ENCODE peak calls at places on chromosomes 6 and 20, in eight cellular contexts. One of them, this sample, is unnamed.

GRCh38 chr20:64108731-64109389 is 1.5 kb upstream of the NPBWR2 start:
- DNase-seq in CD14-positive monocyte: peak; percentile 28
- DNase-seq in hepatocyte: no peak
- DNase-seq in ovary: peak; percentile 21
- DNase-seq in H9: no peak
- DNase-seq in choroid plexus epithelial cell: no peak
- DNase-seq in suprapubic skin: peak; percentile 72
- DNase-seq in heart right ventricle: no peak
- DNase-seq in this sample: no peak

GRCh38 chr6:16130932-16131387 is 2.1 kb downstream of the MYLIP start:
- DNase-seq in CD14-positive monocyte: peak; percentile 63
- DNase-seq in hepatocyte: peak; percentile 76
- DNase-seq in ovary: no peak
- DNase-seq in H9: no peak
- DNase-seq in choroid plexus epithelial cell: peak; percentile 91
- DNase-seq in suprapubic skin: no peak
- DNase-seq in heart right ventricle: peak; percentile 63
- DNase-seq in this sample: peak; percentile 36

GRCh38 chr20:57662313-57663240 is 42.4 kb upstream of the ZBP1 start:
- DNase-seq in CD14-positive monocyte: peak; percentile 30
- DNase-seq in hepatocyte: no peak
- DNase-seq in ovary: peak; percentile 34
- DNase-seq in H9: peak; percentile 38
- DNase-seq in choroid plexus epithelial cell: no peak
- DNase-seq in suprapubic skin: peak; percentile 72
- DNase-seq in heart right ventricle: no peak
- DNase-seq in this sample: no peak

GRCh38 chr6:44010411-44011349 is 116.6 kb downstream of the MRPL14 start:
- DNase-seq in CD14-positive monocyte: peak; percentile 80
- DNase-seq in hepatocyte: no peak
- DNase-seq in ovary: no peak
- DNase-seq in H9: no peak
- DNase-seq in choroid plexus epithelial cell: peak; percentile 94
- DNase-seq in suprapubic skin: no peak
- DNase-seq in heart right ventricle: peak; percentile 51
- DNase-seq in this sample: no peak

GRCh38 chr6:146856296-146856695 is 257.5 kb downstream of the ADGB start:
- DNase-seq in CD14-positive monocyte: no peak
- DNase-seq in hepatocyte: no peak
- DNase-seq in ovary: no peak
- DNase-seq in H9: no peak
- DNase-seq in choroid plexus epithelial cell: no peak
- DNase-seq in suprapubic skin: no peak
- DNase-seq in heart right ventricle: no peak
- DNase-seq in this sample: no peak

GRCh38 chr20:9280654-9281053 is 211.8 kb downstream of the PLCB4 start:
- DNase-seq in CD14-positive monocyte: no peak
- DNase-seq in hepatocyte: no peak
- DNase-seq in ovary: no peak
- DNase-seq in H9: no peak
- DNase-seq in choroid plexus epithelial cell: no peak
- DNase-seq in suprapubic skin: no peak
- DNase-seq in heart right ventricle: no peak
- DNase-seq in this sample: no peak

GRCh38 chr6:108592371-108593337 is 31.9 kb downstream of the FOXO3 start:
- DNase-seq in CD14-positive monocyte: no peak
- DNase-seq in hepatocyte: no peak
- DNase-seq in ovary: no peak
- DNase-seq in H9: no peak
- DNase-seq in choroid plexus epithelial cell: peak; percentile 71
- DNase-seq in suprapubic skin: no peak
- DNase-seq in heart right ventricle: no peak
- DNase-seq in this sample: no peak

GRCh38 chr6:46997646-46998045 is 44.5 kb downstream of the ADGRF1 start:
- DNase-seq in CD14-positive monocyte: no peak
- DNase-seq in hepatocyte: no peak
- DNase-seq in ovary: no peak
- DNase-seq in H9: no peak
- DNase-seq in choroid plexus epithelial cell: no peak
- DNase-seq in suprapubic skin: no peak
- DNase-seq in heart right ventricle: no peak
- DNase-seq in this sample: no peak

GRCh38 chr6:1388927-1389790 is at the start of gene FOXF2:
- DNase-seq in CD14-positive monocyte: no peak
- DNase-seq in hepatocyte: peak; percentile 69
- DNase-seq in ovary: no peak
- DNase-seq in H9: peak; percentile 79
- DNase-seq in choroid plexus epithelial cell: no peak
- DNase-seq in suprapubic skin: no peak
- DNase-seq in heart right ventricle: no peak
- DNase-seq in this sample: no peak

GRCh38 chr20:6104493-6105188 is 18.2 kb downstream of the FERMT1 start:
- DNase-seq in CD14-positive monocyte: no peak
- DNase-seq in hepatocyte: no peak
- DNase-seq in ovary: no peak
- DNase-seq in H9: no peak
- DNase-seq in choroid plexus epithelial cell: peak; percentile 53
- DNase-seq in suprapubic skin: no peak
- DNase-seq in heart right ventricle: no peak
- DNase-seq in this sample: no peak

GRCh38 chr20:13130100-13130706 is 90.9 kb upstream of the ISM1 start:
- DNase-seq in CD14-positive monocyte: no peak
- DNase-seq in hepatocyte: no peak
- DNase-seq in ovary: no peak
- DNase-seq in H9: no peak
- DNase-seq in choroid plexus epithelial cell: no peak
- DNase-seq in suprapubic skin: no peak
- DNase-seq in heart right ventricle: no peak
- DNase-seq in this sample: no peak

GRCh38 chr6:105991561-105992314 is 94.4 kb upstream of the PRDM1 start:
- DNase-seq in CD14-positive monocyte: no peak
- DNase-seq in hepatocyte: peak; percentile 46
- DNase-seq in ovary: peak; percentile 53
- DNase-seq in H9: peak; percentile 54
- DNase-seq in choroid plexus epithelial cell: peak; percentile 7
- DNase-seq in suprapubic skin: no peak
- DNase-seq in heart right ventricle: no peak
- DNase-seq in this sample: no peak

GRCh38 chr6:8881663-8882062 is 446.3 kb upstream of the SLC35B3 start:
- DNase-seq in CD14-positive monocyte: no peak
- DNase-seq in hepatocyte: no peak
- DNase-seq in ovary: no peak
- DNase-seq in H9: no peak
- DNase-seq in choroid plexus epithelial cell: no peak
- DNase-seq in suprapubic skin: no peak
- DNase-seq in heart right ventricle: no peak
- DNase-seq in this sample: no peak

GRCh38 chr6:105294129-105294528 is 108.8 kb downstream of the PREP start:
- DNase-seq in CD14-positive monocyte: no peak
- DNase-seq in hepatocyte: no peak
- DNase-seq in ovary: no peak
- DNase-seq in H9: no peak
- DNase-seq in choroid plexus epithelial cell: no peak
- DNase-seq in suprapubic skin: no peak
- DNase-seq in heart right ventricle: no peak
- DNase-seq in this sample: no peak

GRCh38 chr20:14005996-14006395 is 10.7 kb downstream of the MACROD2 start:
- DNase-seq in CD14-positive monocyte: no peak
- DNase-seq in hepatocyte: no peak
- DNase-seq in ovary: no peak
- DNase-seq in H9: no peak
- DNase-seq in choroid plexus epithelial cell: no peak
- DNase-seq in suprapubic skin: no peak
- DNase-seq in heart right ventricle: no peak
- DNase-seq in this sample: no peak

GRCh38 chr20:59770851-59771250 is 162.6 kb downstream of the SYCP2 start:
- DNase-seq in CD14-positive monocyte: no peak
- DNase-seq in hepatocyte: no peak
- DNase-seq in ovary: no peak
- DNase-seq in H9: no peak
- DNase-seq in choroid plexus epithelial cell: no peak
- DNase-seq in suprapubic skin: no peak
- DNase-seq in heart right ventricle: no peak
- DNase-seq in this sample: no peak

GRCh38 chr20:59772373-59772705 is 161.1 kb downstream of the SYCP2 start:
- DNase-seq in CD14-positive monocyte: no peak
- DNase-seq in hepatocyte: no peak
- DNase-seq in ovary: no peak
- DNase-seq in H9: no peak
- DNase-seq in choroid plexus epithelial cell: no peak
- DNase-seq in suprapubic skin: peak; percentile 64
- DNase-seq in heart right ventricle: no peak
- DNase-seq in this sample: no peak

GRCh38 chr20:59767656-59768055 is 163.3 kb downstream of the PHACTR3 start:
- DNase-seq in CD14-positive monocyte: no peak
- DNase-seq in hepatocyte: no peak
- DNase-seq in ovary: no peak
- DNase-seq in H9: no peak
- DNase-seq in choroid plexus epithelial cell: no peak
- DNase-seq in suprapubic skin: no peak
- DNase-seq in heart right ventricle: no peak
- DNase-seq in this sample: no peak

GRCh38 chr20:59771506-59772372 is 161.7 kb downstream of the SYCP2 start:
- DNase-seq in CD14-positive monocyte: no peak
- DNase-seq in hepatocyte: no peak
- DNase-seq in ovary: no peak
- DNase-seq in H9: no peak
- DNase-seq in choroid plexus epithelial cell: no peak
- DNase-seq in suprapubic skin: peak; percentile 13
- DNase-seq in heart right ventricle: peak; percentile 32
- DNase-seq in this sample: no peak

GRCh38 chr20:59770270-59770669 is 163.2 kb downstream of the SYCP2 start:
- DNase-seq in CD14-positive monocyte: no peak
- DNase-seq in hepatocyte: no peak
- DNase-seq in ovary: no peak
- DNase-seq in H9: no peak
- DNase-seq in choroid plexus epithelial cell: no peak
- DNase-seq in suprapubic skin: no peak
- DNase-seq in heart right ventricle: no peak
- DNase-seq in this sample: no peak
- TF ChIP-seq CTCF in CD14-positive monocyte: no peak
- TF ChIP-seq CTCF in hepatocyte: peak; percentile 23
- TF ChIP-seq CTCF in ovary: no peak
- TF ChIP-seq CTCF in H9: peak; percentile 63
- TF ChIP-seq CTCF in choroid plexus epithelial cell: no peak
- TF ChIP-seq CTCF in suprapubic skin: no peak
- TF ChIP-seq CTCF in heart right ventricle: no peak
- TF ChIP-seq CTCF in this sample: peak; percentile 43

GRCh38 chr6:125753937-125754259 is 4.5 kb downstream of the HEY2 start:
- DNase-seq in CD14-positive monocyte: no peak
- DNase-seq in hepatocyte: no peak
- DNase-seq in ovary: no peak
- DNase-seq in H9: no peak
- DNase-seq in choroid plexus epithelial cell: no peak
- DNase-seq in suprapubic skin: no peak
- DNase-seq in heart right ventricle: no peak
- DNase-seq in this sample: no peak
- TF ChIP-seq CTCF in CD14-positive monocyte: peak; percentile 19
- TF ChIP-seq CTCF in hepatocyte: no peak
- TF ChIP-seq CTCF in ovary: no peak
- TF ChIP-seq CTCF in H9: peak; percentile 23
- TF ChIP-seq CTCF in choroid plexus epithelial cell: no peak
- TF ChIP-seq CTCF in suprapubic skin: no peak
- TF ChIP-seq CTCF in heart right ventricle: no peak
- TF ChIP-seq CTCF in this sample: no peak

DNA sequence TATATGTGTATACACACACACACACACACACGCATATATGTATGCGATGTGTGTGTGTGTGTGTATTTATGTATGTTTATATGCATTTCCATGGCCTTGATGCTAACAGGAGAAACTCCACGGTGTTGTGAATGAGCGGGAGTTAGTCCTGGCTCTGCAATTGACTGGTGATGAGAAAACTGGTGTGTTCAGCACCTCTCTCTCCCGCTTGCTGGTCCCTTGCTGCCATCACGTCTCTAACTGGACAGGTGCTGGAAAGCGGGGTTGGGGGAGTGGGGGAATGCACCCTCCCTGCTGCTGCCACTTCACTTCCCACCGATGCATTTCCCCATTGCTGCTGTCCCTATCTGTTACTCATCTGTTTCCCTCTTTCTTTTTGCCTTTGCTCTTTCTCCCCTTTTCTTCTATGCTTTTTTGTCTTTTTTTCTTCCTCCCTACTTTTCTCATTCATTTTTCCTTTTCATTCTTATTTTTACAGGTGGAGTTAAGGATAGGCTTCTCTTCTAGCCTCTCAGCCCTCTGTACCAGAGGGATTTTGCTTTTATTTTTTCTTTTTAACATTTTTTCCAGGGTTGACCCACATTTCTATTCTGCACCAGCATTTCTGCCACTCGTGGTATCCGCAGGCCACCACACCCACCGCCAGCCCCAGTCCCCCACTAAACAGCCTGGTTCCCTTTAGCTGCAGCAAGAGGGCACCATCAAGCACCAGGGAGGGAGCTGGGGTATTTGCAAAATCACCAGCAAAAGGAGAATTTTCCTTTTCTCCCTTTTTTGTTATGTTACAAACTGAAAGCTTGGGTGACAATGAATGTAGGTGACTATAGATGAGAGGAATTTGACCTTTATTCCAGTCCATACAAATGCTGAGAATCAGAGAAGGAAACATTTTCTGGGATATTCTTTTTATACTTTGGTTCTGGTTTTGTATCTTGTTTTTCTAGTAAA is 115.6 kb downstream of the TCP11 start:
- DNase-seq in CD14-positive monocyte: no peak
- DNase-seq in hepatocyte: no peak
- DNase-seq in ovary: no peak
- DNase-seq in H9: no peak
- DNase-seq in choroid plexus epithelial cell: no peak
- DNase-seq in suprapubic skin: no peak
- DNase-seq in heart right ventricle: no peak
- DNase-seq in this sample: no peak
- TF ChIP-seq CTCF in CD14-positive monocyte: peak; percentile 7
- TF ChIP-seq CTCF in hepatocyte: no peak
- TF ChIP-seq CTCF in ovary: no peak
- TF ChIP-seq CTCF in H9: peak; percentile 56
- TF ChIP-seq CTCF in choroid plexus epithelial cell: peak; percentile 52
- TF ChIP-seq CTCF in suprapubic skin: no peak
- TF ChIP-seq CTCF in heart right ventricle: peak; percentile 20
- TF ChIP-seq CTCF in this sample: no peak

DNA sequence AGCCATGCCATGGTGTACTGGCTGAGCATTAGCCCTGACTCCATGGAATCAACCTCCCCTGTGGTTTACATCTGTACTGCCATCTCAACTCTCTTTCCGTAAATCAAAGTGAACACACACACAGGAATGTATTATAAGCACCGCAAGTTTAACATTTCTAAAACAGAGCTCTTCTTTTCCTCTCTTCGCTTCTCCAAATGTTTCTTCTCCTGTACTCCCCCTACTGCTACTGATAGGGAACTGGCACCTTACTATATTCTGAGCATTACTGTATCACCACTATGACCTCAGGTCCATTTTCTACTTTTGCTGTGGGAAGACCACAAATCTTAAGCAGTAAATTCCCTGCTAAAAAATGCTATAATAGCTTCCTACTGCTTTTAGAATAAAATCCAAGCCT is 101.2 kb downstream of the NUS1 start:
- DNase-seq in CD14-positive monocyte: no peak
- DNase-seq in hepatocyte: no peak
- DNase-seq in ovary: no peak
- DNase-seq in H9: no peak
- DNase-seq in choroid plexus epithelial cell: peak; percentile 10
- DNase-seq in suprapubic skin: no peak
- DNase-seq in heart right ventricle: no peak
- DNase-seq in this sample: no peak
- TF ChIP-seq CTCF in CD14-positive monocyte: peak; percentile 18
- TF ChIP-seq CTCF in hepatocyte: peak; percentile 27
- TF ChIP-seq CTCF in ovary: no peak
- TF ChIP-seq CTCF in H9: peak; percentile 63
- TF ChIP-seq CTCF in choroid plexus epithelial cell: peak; percentile 36
- TF ChIP-seq CTCF in suprapubic skin: no peak
- TF ChIP-seq CTCF in heart right ventricle: peak; percentile 6
- TF ChIP-seq CTCF in this sample: peak; percentile 29